ENCODE peak calls at places on chromosome 12, in four cellular contexts. One of them, this sample, is unnamed.
A peak's percentile ranks its signal among the peaks of the same experiment; 100 is the strongest.

GRCh38 chr12:72089678-72090077 is 151.0 kb downstream of the TPH2 start:
- DNase-seq in K562: no peak
- DNase-seq in Caco-2: no peak
- DNase-seq in GM12865: no peak
- DNase-seq in this sample: no peak

GRCh38 chr12:52050116-52050770 is 999 bp upstream of the NR4A1 start:
- DNase-seq in K562: no peak
- DNase-seq in Caco-2: peak; percentile 67
- DNase-seq in GM12865: peak; percentile 30
- DNase-seq in this sample: peak; percentile 55

GRCh38 chr12:28489256-28489655 is 299.0 kb downstream of the CCDC91 start:
- DNase-seq in K562: no peak
- DNase-seq in Caco-2: no peak
- DNase-seq in GM12865: no peak
- DNase-seq in this sample: peak; percentile 36

GRCh38 chr12:22625671-22626251 is 790 bp downstream of the ETNK1 start:
- DNase-seq in K562: peak; percentile 59
- DNase-seq in Caco-2: peak; percentile 67
- DNase-seq in GM12865: peak; percentile 54
- DNase-seq in this sample: peak; percentile 48

GRCh38 chr12:105740970-105741725 is 397.6 kb downstream of the NUAK1 start:
- DNase-seq in K562: no peak
- DNase-seq in Caco-2: no peak
- DNase-seq in GM12865: no peak
- DNase-seq in this sample: no peak

GRCh38 chr12:66296171-66296683 is 6.1 kb upstream of the HELB start:
- DNase-seq in K562: no peak
- DNase-seq in Caco-2: no peak
- DNase-seq in GM12865: no peak
- DNase-seq in this sample: no peak

GRCh38 chr12:46950116-46950515 is 124.3 kb upstream of the SLC38A4 start:
- DNase-seq in K562: no peak
- DNase-seq in Caco-2: peak; percentile 63
- DNase-seq in GM12865: no peak
- DNase-seq in this sample: no peak

GRCh38 chr12:39294712-39295111 is 148.2 kb downstream of the KIF21A start:
- DNase-seq in K562: no peak
- DNase-seq in Caco-2: no peak
- DNase-seq in GM12865: no peak
- DNase-seq in this sample: no peak

GRCh38 chr12:116011217-116011616 is 266.3 kb downstream of the MED13L start:
- DNase-seq in K562: no peak
- DNase-seq in Caco-2: no peak
- DNase-seq in GM12865: no peak
- DNase-seq in this sample: no peak

GRCh38 chr12:51866324-51866723 is 17.8 kb upstream of the FIGNL2 start:
- DNase-seq in K562: no peak
- DNase-seq in Caco-2: no peak
- DNase-seq in GM12865: no peak
- DNase-seq in this sample: no peak

GRCh38 chr12:49126852-49127763 is 4.1 kb downstream of the TUBA1B start:
- DNase-seq in K562: no peak
- DNase-seq in Caco-2: no peak
- DNase-seq in GM12865: peak; percentile 44
- DNase-seq in this sample: no peak

GRCh38 chr12:21547437-21547836 is 21.3 kb downstream of the SPX start:
- DNase-seq in K562: no peak
- DNase-seq in Caco-2: no peak
- DNase-seq in GM12865: no peak
- DNase-seq in this sample: no peak

GRCh38 chr12:6607751-6608591 is 792 bp upstream of the CHD4 start:
- DNase-seq in K562: peak; percentile 78
- DNase-seq in Caco-2: peak; percentile 87
- DNase-seq in GM12865: peak; percentile 92
- DNase-seq in this sample: no peak

GRCh38 chr12:58487280-58488141 is 432.8 kb downstream of the LRIG3 start:
- DNase-seq in K562: no peak
- DNase-seq in Caco-2: peak; percentile 35
- DNase-seq in GM12865: peak; percentile 6
- DNase-seq in this sample: peak; percentile 12

GRCh38 chr12:20382117-20382516 is 13.8 kb downstream of the PDE3A start:
- DNase-seq in K562: no peak
- DNase-seq in Caco-2: no peak
- DNase-seq in GM12865: no peak
- DNase-seq in this sample: peak; percentile 2

GRCh38 chr12:21940972-21941521 is at the start of gene ABCC9:
- DNase-seq in K562: peak; percentile 11
- DNase-seq in Caco-2: peak; percentile 77
- DNase-seq in GM12865: no peak
- DNase-seq in this sample: peak; percentile 16

GRCh38 chr12:107125833-107126232 is 32.5 kb upstream of the CRY1 start:
- DNase-seq in K562: no peak
- DNase-seq in Caco-2: no peak
- DNase-seq in GM12865: no peak
- DNase-seq in this sample: no peak

GRCh38 chr12:125684968-125685790 is 619.9 kb downstream of the AACS start:
- DNase-seq in K562: no peak
- DNase-seq in Caco-2: no peak
- DNase-seq in GM12865: no peak
- DNase-seq in this sample: no peak

GRCh38 chr12:125687820-125688219 is 622.6 kb downstream of the AACS start:
- DNase-seq in K562: no peak
- DNase-seq in Caco-2: no peak
- DNase-seq in GM12865: no peak
- DNase-seq in this sample: no peak

GRCh38 chr12:125685885-125686284 is 620.6 kb downstream of the AACS start:
- DNase-seq in K562: no peak
- DNase-seq in Caco-2: no peak
- DNase-seq in GM12865: no peak
- DNase-seq in this sample: peak; percentile 53

GRCh38 chr12:125687403-125687802 is 622.2 kb downstream of the AACS start:
- DNase-seq in K562: no peak
- DNase-seq in Caco-2: no peak
- DNase-seq in GM12865: no peak
- DNase-seq in this sample: no peak

GRCh38 chr12:125683748-125684381 is 618.6 kb downstream of the AACS start:
- DNase-seq in K562: no peak
- DNase-seq in Caco-2: no peak
- DNase-seq in GM12865: peak; percentile 64
- DNase-seq in this sample: no peak
- TF ChIP-seq CTCF in K562: no peak
- TF ChIP-seq CTCF in Caco-2: peak; percentile 32
- TF ChIP-seq CTCF in GM12865: peak; percentile 78
- TF ChIP-seq CTCF in this sample: no peak

GRCh38 chr12:14960548-14961465 is 594 bp downstream of the ARHGDIB start:
- DNase-seq in K562: peak; percentile 16
- DNase-seq in Caco-2: no peak
- DNase-seq in GM12865: peak; percentile 53
- DNase-seq in this sample: no peak
- H3K4me3 ChIP-seq in K562: peak overlapping the region; percentile 40
- H3K4me3 ChIP-seq in Caco-2: no peak overlapping the region
- H3K4me3 ChIP-seq in GM12865: peak overlapping the region; percentile 98
- H3K4me3 ChIP-seq in this sample: peak overlapping the region; percentile 32

DNA sequence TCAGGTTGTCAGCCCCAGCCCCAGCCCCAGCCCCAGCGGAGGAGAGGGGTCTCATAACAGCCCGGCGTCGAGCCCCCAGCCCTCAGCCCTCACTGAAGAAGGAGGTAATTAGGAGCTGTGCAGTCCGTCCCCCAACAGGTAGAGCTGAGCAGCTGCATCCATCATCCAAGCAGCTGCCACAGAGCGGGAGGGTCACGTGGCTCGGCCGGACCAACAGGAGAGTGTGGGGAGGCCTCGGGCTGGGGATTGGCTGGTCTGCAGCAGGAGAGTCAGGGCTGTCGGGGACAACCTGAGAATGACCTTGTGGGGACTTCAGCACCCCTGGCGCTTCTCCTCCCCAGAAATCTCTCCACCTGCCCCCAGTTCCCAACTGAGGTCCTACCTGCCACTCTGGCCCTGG is 29.6 kb downstream of the SMUG1 start:
- DNase-seq in K562: peak; percentile 92
- DNase-seq in Caco-2: peak; percentile 86
- DNase-seq in GM12865: peak; percentile 71
- DNase-seq in this sample: no peak
- TF ChIP-seq CTCF in K562: peak; percentile 31
- TF ChIP-seq CTCF in Caco-2: no peak
- TF ChIP-seq CTCF in GM12865: no peak
- TF ChIP-seq CTCF in this sample: no peak

GRCh38 chr12:1630081-1630826 is 1.2 kb downstream of the WNT5B start:
- DNase-seq in K562: no peak
- DNase-seq in Caco-2: no peak
- DNase-seq in GM12865: no peak
- DNase-seq in this sample: no peak

GRCh38 chr12:1629338-1630080 is 478 bp downstream of the WNT5B start:
- DNase-seq in K562: no peak
- DNase-seq in Caco-2: peak; percentile 65
- DNase-seq in GM12865: no peak
- DNase-seq in this sample: no peak

GRCh38 chr12:1628671-1629337 is at the start of gene WNT5B:
- DNase-seq in K562: no peak
- DNase-seq in Caco-2: no peak
- DNase-seq in GM12865: no peak
- DNase-seq in this sample: no peak

GRCh38 chr12:1632702-1633101 is 3.7 kb downstream of the WNT5B start:
- DNase-seq in K562: no peak
- DNase-seq in Caco-2: no peak
- DNase-seq in GM12865: no peak
- DNase-seq in this sample: no peak

DNA sequence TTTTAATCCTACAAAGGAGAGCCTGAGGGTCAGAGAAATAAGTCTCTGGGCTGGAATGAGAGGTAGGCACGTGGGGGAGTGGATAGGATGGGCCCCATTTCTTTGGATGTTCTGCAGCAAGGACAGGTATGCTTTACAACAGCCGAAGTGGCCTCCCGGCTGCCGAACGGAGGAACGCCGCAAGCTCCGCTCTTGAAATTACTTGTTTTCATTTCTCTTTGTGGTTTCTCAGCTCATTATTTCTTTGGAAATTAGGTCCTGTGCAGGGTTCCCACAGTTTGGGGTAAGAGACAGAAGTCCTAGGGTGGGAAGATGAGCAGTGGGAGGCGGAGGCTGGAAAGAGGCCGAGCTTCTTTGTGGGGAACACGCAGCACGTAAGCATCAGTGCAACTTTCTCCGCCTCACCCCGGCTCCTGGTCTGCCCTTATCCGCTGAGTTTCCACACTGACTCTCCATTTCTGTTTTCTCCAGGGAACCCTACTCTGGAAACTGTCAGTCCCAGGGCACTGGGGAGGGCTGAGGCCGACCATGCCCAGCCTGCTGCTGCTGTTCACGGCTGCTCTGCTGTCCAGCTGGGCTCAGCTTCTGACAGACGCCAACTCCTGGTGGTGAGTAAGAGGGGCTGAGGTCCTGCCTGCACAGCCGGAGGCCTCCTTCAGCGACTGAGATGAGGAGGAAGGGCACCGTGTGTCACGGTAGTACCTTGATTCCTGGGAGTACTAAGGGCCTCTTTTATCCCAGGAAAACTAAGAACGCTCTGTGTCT is 2.0 kb downstream of the WNT5B start:
- DNase-seq in K562: no peak
- DNase-seq in Caco-2: peak; percentile 61
- DNase-seq in GM12865: no peak
- DNase-seq in this sample: peak; percentile 46
- H3K4me3 ChIP-seq in K562: no peak overlapping the region
- H3K4me3 ChIP-seq in Caco-2: no peak overlapping the region
- H3K4me3 ChIP-seq in GM12865: no peak overlapping the region
- H3K4me3 ChIP-seq in this sample: peak overlapping the region; percentile 54